ENCODE peak calls at places on chromosomes 6 and 20, in six cellular contexts. One of them, this sample, is unnamed.

GRCh38 chr20:47927385-47927851 is 142.1 kb upstream of the SULF2 start:
- DNase-seq in vagina: peak
- DNase-seq in SK-N-MC: no peak
- DNase-seq in Panc1: no peak
- DNase-seq in transverse colon: no peak
- DNase-seq in breast epithelium: no peak
- DNase-seq in this sample: peak

GRCh38 chr6:44247338-44248302 is 719 bp downstream of the HSP90AB1 start:
- DNase-seq in Panc1: no peak
- DNase-seq in transverse colon: peak
- DNase-seq in vagina: no peak
- DNase-seq in SK-N-MC: no peak
- DNase-seq in breast epithelium: peak
- DNase-seq in this sample: peak

GRCh38 chr6:17454316-17455005 is 61.1 kb downstream of the CAP2 start:
- DNase-seq in vagina: peak
- DNase-seq in transverse colon: no peak
- DNase-seq in SK-N-MC: no peak
- DNase-seq in breast epithelium: no peak
- DNase-seq in Panc1: no peak
- DNase-seq in this sample: no peak

GRCh38 chr20:50335105-50335504 is 144.5 kb downstream of the CEBPB start:
- DNase-seq in SK-N-MC: no peak
- DNase-seq in transverse colon: no peak
- DNase-seq in vagina: no peak
- DNase-seq in breast epithelium: no peak
- DNase-seq in Panc1: no peak
- DNase-seq in this sample: no peak

GRCh38 chr20:51910202-51911050 is 108.1 kb upstream of the SALL4 start:
- DNase-seq in transverse colon: no peak
- DNase-seq in breast epithelium: no peak
- DNase-seq in Panc1: no peak
- DNase-seq in SK-N-MC: peak
- DNase-seq in vagina: no peak
- DNase-seq in this sample: peak

GRCh38 chr20:37226889-37227288 is 34.7 kb downstream of the GHRH start:
- DNase-seq in SK-N-MC: no peak
- DNase-seq in Panc1: no peak
- DNase-seq in vagina: no peak
- DNase-seq in breast epithelium: no peak
- DNase-seq in transverse colon: peak
- DNase-seq in this sample: no peak

GRCh38 chr6:52645976-52646375 is 24.9 kb upstream of the TMEM14A start:
- DNase-seq in vagina: no peak
- DNase-seq in breast epithelium: no peak
- DNase-seq in transverse colon: no peak
- DNase-seq in Panc1: no peak
- DNase-seq in SK-N-MC: no peak
- DNase-seq in this sample: no peak

GRCh38 chr6:34235605-34236422 is 859 bp upstream of the HMGA1 start:
- DNase-seq in vagina: no peak
- DNase-seq in breast epithelium: no peak
- DNase-seq in transverse colon: peak
- DNase-seq in Panc1: no peak
- DNase-seq in SK-N-MC: no peak
- DNase-seq in this sample: peak

GRCh38 chr20:63745961-63746765 is 6.6 kb downstream of the SLC2A4RG start:
- DNase-seq in vagina: no peak
- DNase-seq in Panc1: no peak
- DNase-seq in SK-N-MC: no peak
- DNase-seq in breast epithelium: no peak
- DNase-seq in transverse colon: no peak
- DNase-seq in this sample: no peak

GRCh38 chr6:42200035-42200434 is 5.3 kb upstream of the GUCA1B start:
- DNase-seq in breast epithelium: no peak
- DNase-seq in transverse colon: no peak
- DNase-seq in SK-N-MC: no peak
- DNase-seq in vagina: no peak
- DNase-seq in Panc1: peak
- DNase-seq in this sample: peak

GRCh38 chr20:9294081-9294480 is 220.3 kb upstream of the LAMP5 start:
- DNase-seq in breast epithelium: no peak
- DNase-seq in Panc1: no peak
- DNase-seq in vagina: no peak
- DNase-seq in transverse colon: no peak
- DNase-seq in SK-N-MC: no peak
- DNase-seq in this sample: no peak

GRCh38 chr6:20583447-20583806 is 49.2 kb downstream of the CDKAL1 start:
- DNase-seq in SK-N-MC: no peak
- DNase-seq in vagina: no peak
- DNase-seq in Panc1: no peak
- DNase-seq in breast epithelium: no peak
- DNase-seq in transverse colon: no peak
- DNase-seq in this sample: no peak

GRCh38 chr6:167212716-167213011 is 54.9 kb upstream of the GPR31 start:
- DNase-seq in vagina: no peak
- DNase-seq in breast epithelium: no peak
- DNase-seq in SK-N-MC: no peak
- DNase-seq in Panc1: no peak
- DNase-seq in transverse colon: no peak
- DNase-seq in this sample: no peak

GRCh38 chr6:112743343-112743742 is 396.2 kb downstream of the RFPL4B start:
- DNase-seq in breast epithelium: no peak
- DNase-seq in vagina: no peak
- DNase-seq in transverse colon: no peak
- DNase-seq in Panc1: no peak
- DNase-seq in SK-N-MC: no peak
- DNase-seq in this sample: no peak

GRCh38 chr6:36851632-36852031 is 12.4 kb upstream of the CPNE5 start:
- DNase-seq in vagina: no peak
- DNase-seq in SK-N-MC: no peak
- DNase-seq in transverse colon: no peak
- DNase-seq in breast epithelium: no peak
- DNase-seq in Panc1: no peak
- DNase-seq in this sample: no peak

GRCh38 chr6:46175446-46175845 is 4.7 kb upstream of the ENPP5 start:
- DNase-seq in SK-N-MC: no peak
- DNase-seq in transverse colon: no peak
- DNase-seq in vagina: no peak
- DNase-seq in breast epithelium: no peak
- DNase-seq in Panc1: no peak
- DNase-seq in this sample: no peak

GRCh38 chr6:130587778-130588520 is 222.1 kb downstream of the TMEM200A start:
- DNase-seq in SK-N-MC: no peak
- DNase-seq in transverse colon: no peak
- DNase-seq in Panc1: no peak
- DNase-seq in vagina: no peak
- DNase-seq in breast epithelium: no peak
- DNase-seq in this sample: no peak

GRCh38 chr20:8721098-8721497 is 347.8 kb upstream of the PLCB4 start:
- DNase-seq in breast epithelium: no peak
- DNase-seq in vagina: no peak
- DNase-seq in Panc1: peak
- DNase-seq in transverse colon: no peak
- DNase-seq in SK-N-MC: peak
- DNase-seq in this sample: peak

GRCh38 chr6:168447282-168447681 is 6.3 kb downstream of the SMOC2 start:
- DNase-seq in vagina: no peak
- DNase-seq in SK-N-MC: no peak
- DNase-seq in breast epithelium: no peak
- DNase-seq in Panc1: no peak
- DNase-seq in transverse colon: no peak
- DNase-seq in this sample: no peak

GRCh38 chr20:40536866-40537265 is 152.2 kb downstream of the MAFB start:
- DNase-seq in SK-N-MC: no peak
- DNase-seq in Panc1: no peak
- DNase-seq in breast epithelium: no peak
- DNase-seq in transverse colon: no peak
- DNase-seq in vagina: no peak
- DNase-seq in this sample: no peak

GRCh38 chr20:41098703-41099250 is 38.6 kb upstream of the PLCG1 start:
- DNase-seq in vagina: no peak
- DNase-seq in transverse colon: no peak
- DNase-seq in breast epithelium: no peak
- DNase-seq in Panc1: no peak
- DNase-seq in SK-N-MC: no peak
- DNase-seq in this sample: no peak

GRCh38 chr6:53647437-53648094 is 18.0 kb downstream of the KLHL31 start:
- DNase-seq in breast epithelium: no peak
- DNase-seq in SK-N-MC: no peak
- DNase-seq in vagina: no peak
- DNase-seq in transverse colon: peak
- DNase-seq in Panc1: peak
- DNase-seq in this sample: no peak

GRCh38 chr6:15452182-15452941 is 206.5 kb downstream of the JARID2 start:
- DNase-seq in Panc1: no peak
- DNase-seq in vagina: no peak
- DNase-seq in SK-N-MC: no peak
- DNase-seq in transverse colon: no peak
- DNase-seq in breast epithelium: no peak
- DNase-seq in this sample: no peak
- H3K4me3 ChIP-seq in Panc1: no peak
- H3K4me3 ChIP-seq in vagina: no peak
- H3K4me3 ChIP-seq in SK-N-MC: no peak
- H3K4me3 ChIP-seq in transverse colon: no peak
- H3K4me3 ChIP-seq in breast epithelium: no peak
- H3K4me3 ChIP-seq in this sample: no peak

DNA sequence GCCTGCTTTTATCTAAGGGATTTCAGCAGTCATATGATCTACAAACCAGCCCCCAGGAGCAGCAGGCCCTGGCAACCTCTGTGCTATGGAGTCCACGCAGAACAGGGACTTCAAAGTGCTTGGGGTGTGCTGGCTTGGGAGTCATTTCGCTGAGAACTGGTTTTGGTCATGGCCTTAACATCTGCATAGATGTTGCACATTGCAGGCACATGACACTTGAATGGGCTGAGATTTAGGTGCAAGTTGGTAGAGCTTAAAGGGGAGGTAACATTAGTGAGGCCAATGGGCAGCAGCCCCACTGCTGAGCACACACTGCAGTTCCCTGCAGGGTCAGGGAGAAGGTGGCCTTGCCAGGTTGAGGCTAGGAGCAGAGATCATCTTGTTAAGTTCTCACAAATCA is 43.6 kb downstream of the RREB1 start:
- DNase-seq in breast epithelium: no peak
- DNase-seq in SK-N-MC: no peak
- DNase-seq in transverse colon: no peak
- DNase-seq in vagina: no peak
- DNase-seq in Panc1: no peak
- DNase-seq in this sample: no peak
- H3K27ac ChIP-seq in breast epithelium: peak
- H3K27ac ChIP-seq in SK-N-MC: peak
- H3K27ac ChIP-seq in transverse colon: peak
- H3K27ac ChIP-seq in vagina: no peak
- H3K27ac ChIP-seq in Panc1: no peak
- H3K27ac ChIP-seq in this sample: peak

DNA sequence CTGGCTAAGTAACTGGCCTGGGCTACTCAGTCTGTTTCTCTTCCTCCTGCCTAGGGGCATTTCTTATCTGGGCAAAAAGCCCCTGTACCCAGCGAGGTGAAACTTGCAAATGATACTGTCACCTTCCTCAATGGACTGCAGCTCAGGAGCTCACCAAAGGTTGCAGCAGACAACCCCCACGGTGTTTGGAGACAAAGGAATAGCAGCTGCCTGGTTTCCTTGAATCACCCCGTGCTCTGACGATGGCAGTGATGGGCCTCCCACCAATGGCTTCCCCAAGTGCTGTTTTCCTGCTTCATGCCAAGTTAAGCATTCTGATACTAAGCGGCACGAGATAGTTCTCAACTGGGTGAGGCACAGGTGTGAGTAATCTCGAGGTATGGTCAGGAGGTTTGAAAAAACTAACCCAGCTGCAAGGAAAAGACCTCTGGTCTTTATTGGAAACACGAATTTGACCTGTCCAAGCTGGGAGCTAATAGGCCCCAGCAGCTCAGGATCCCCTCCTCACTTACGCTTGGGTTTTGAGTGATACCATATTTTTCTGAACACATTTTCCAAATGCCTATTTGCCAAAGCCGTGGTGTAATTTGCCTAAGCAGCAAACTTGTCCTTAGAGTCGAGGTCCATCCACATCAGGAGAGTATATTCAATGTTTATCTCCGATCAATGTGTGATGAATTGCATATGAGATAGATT is 128.1 kb downstream of the BCAS1 start:
- DNase-seq in breast epithelium: no peak
- DNase-seq in transverse colon: no peak
- DNase-seq in vagina: peak
- DNase-seq in SK-N-MC: no peak
- DNase-seq in Panc1: no peak
- DNase-seq in this sample: no peak
- TF ChIP-seq POLR2AphosphoS5 in breast epithelium: no peak
- TF ChIP-seq POLR2AphosphoS5 in transverse colon: peak
- TF ChIP-seq POLR2AphosphoS5 in vagina: no peak
- TF ChIP-seq POLR2AphosphoS5 in SK-N-MC: no peak
- TF ChIP-seq POLR2AphosphoS5 in Panc1: no peak
- TF ChIP-seq POLR2AphosphoS5 in this sample: no peak

GRCh38 chr20:5164645-5165399 is 38.0 kb downstream of the CDS2 start:
- DNase-seq in breast epithelium: no peak
- DNase-seq in transverse colon: no peak
- DNase-seq in Panc1: no peak
- DNase-seq in SK-N-MC: no peak
- DNase-seq in vagina: no peak
- DNase-seq in this sample: no peak

GRCh38 chr20:5159928-5160327 is 33.1 kb downstream of the CDS2 start:
- DNase-seq in breast epithelium: no peak
- DNase-seq in Panc1: no peak
- DNase-seq in SK-N-MC: no peak
- DNase-seq in transverse colon: no peak
- DNase-seq in vagina: no peak
- DNase-seq in this sample: no peak

GRCh38 chr20:5156670-5157448 is 30.1 kb downstream of the CDS2 start:
- DNase-seq in SK-N-MC: no peak
- DNase-seq in transverse colon: no peak
- DNase-seq in vagina: no peak
- DNase-seq in Panc1: peak
- DNase-seq in breast epithelium: no peak
- DNase-seq in this sample: no peak

GRCh38 chr20:5161536-5162164 is 34.8 kb downstream of the CDS2 start:
- DNase-seq in breast epithelium: no peak
- DNase-seq in vagina: no peak
- DNase-seq in Panc1: no peak
- DNase-seq in SK-N-MC: no peak
- DNase-seq in transverse colon: no peak
- DNase-seq in this sample: no peak

DNA sequence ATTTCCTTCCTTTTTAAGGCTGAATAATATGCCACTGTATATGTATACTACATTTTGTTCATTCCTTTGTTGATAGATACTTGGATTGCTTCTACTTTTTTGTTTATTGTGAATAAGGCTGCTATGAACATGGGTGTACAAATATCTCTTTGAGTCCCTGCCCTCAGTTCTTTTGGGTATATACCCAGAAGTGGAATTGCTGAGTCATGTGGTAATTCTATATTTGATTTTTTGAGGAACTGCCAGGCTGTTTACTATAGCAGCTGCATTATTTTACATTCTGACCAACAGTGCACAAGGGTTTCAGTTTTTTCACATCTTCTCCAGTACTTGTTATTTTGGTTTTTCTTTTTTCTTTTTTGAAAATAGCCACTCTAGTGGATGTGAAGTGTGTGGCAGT is 34.1 kb downstream of the CDS2 start:
- DNase-seq in vagina: no peak
- DNase-seq in SK-N-MC: no peak
- DNase-seq in transverse colon: no peak
- DNase-seq in breast epithelium: no peak
- DNase-seq in Panc1: no peak
- DNase-seq in this sample: no peak
- H3K4me3 ChIP-seq in vagina: no peak
- H3K4me3 ChIP-seq in SK-N-MC: no peak
- H3K4me3 ChIP-seq in transverse colon: no peak
- H3K4me3 ChIP-seq in breast epithelium: no peak
- H3K4me3 ChIP-seq in Panc1: no peak
- H3K4me3 ChIP-seq in this sample: no peak

GRCh38 chr6:14999106-14999505 is 246.8 kb upstream of the JARID2 start:
- DNase-seq in transverse colon: no peak
- DNase-seq in Panc1: no peak
- DNase-seq in breast epithelium: no peak
- DNase-seq in vagina: no peak
- DNase-seq in SK-N-MC: no peak
- DNase-seq in this sample: no peak
- H3K27ac ChIP-seq in transverse colon: no peak
- H3K27ac ChIP-seq in Panc1: no peak
- H3K27ac ChIP-seq in breast epithelium: no peak
- H3K27ac ChIP-seq in vagina: no peak
- H3K27ac ChIP-seq in SK-N-MC: no peak
- H3K27ac ChIP-seq in this sample: no peak